ENCODE peak calls at places on chromosome 11, in six cellular contexts. V, D, B, Y, W and Q are unnamed samples.

GRCh38 chr11:12205330-12205729 is 94.9 kb downstream of the MICAL2 start:
- DNase-seq in B (no peak), W (no peak), D (no peak), V (no peak), Y (no peak), Q (no peak)

GRCh38 chr11:1869427-1870325 is 16.8 kb downstream of the LSP1 start:
- DNase-seq in V (no peak), B (no peak), W (no peak), D (no peak), Y (no peak), Q (no peak)

GRCh38 chr11:9351956-9352355 is 32.5 kb upstream of the IPO7 start:
- DNase-seq in B (no peak), V (no peak), Y (no peak), D (no peak), W (no peak), Q (no peak)

GRCh38 chr11:110818032-110818687 is 105.9 kb upstream of the ARHGAP20 start:
- DNase-seq in B (no peak), V (no peak), Y (no peak), W (no peak), D (no peak), Q (no peak)

GRCh38 chr11:64744544-64745218 is 739 bp upstream of the RASGRP2 start:
- DNase-seq in V (no peak), Y (no peak), B (no peak), W (no peak), D (no peak), Q (no peak)

GRCh38 chr11:129724866-129725265 is 90.8 kb upstream of the TMEM45B start:
- DNase-seq in W (no peak), V (no peak), B (no peak), Y (no peak), D (no peak), Q (no peak)

GRCh38 chr11:105202844-105203548 is 63.4 kb upstream of the CARD18 start:
- DNase-seq in D (no peak), W (no peak), Y (no peak), V (no peak), B (no peak), Q (no peak)

GRCh38 chr11:44847316-44847715 is 103.4 kb downstream of the TP53I11 start:
- DNase-seq in B (no peak), Y (no peak), D (no peak), W (no peak), V (no peak), Q (no peak)

GRCh38 chr11:26843539-26843938 is 121.7 kb upstream of the SLC5A12 start:
- DNase-seq in D (no peak), B (no peak), Y (no peak), V (no peak), W (no peak), Q (no peak)

GRCh38 chr11:12019867-12020416 is 11.5 kb upstream of the DKK3 start:
- DNase-seq in B (peak), Y (no peak), V (no peak), W (no peak), D (no peak), Q (no peak)

GRCh38 chr11:77669848-77670511 is 32.4 kb upstream of the CLNS1A start:
- DNase-seq in V (no peak), D (no peak), B (no peak), W (no peak), Y (no peak), Q (no peak)

GRCh38 chr11:132024587-132025295 is 654.3 kb downstream of the NTM start:
- DNase-seq in D (no peak), V (no peak), Y (no peak), W (no peak), B (no peak), Q (peak)

GRCh38 chr11:26842458-26842841 is 120.6 kb upstream of the SLC5A12 start:
- DNase-seq in B (no peak), V (no peak), D (no peak), Y (no peak), W (no peak), Q (no peak)

GRCh38 chr11:11454671-11455223 is 101.7 kb upstream of the CSNK2A3 start:
- DNase-seq in Y (no peak), W (no peak), V (no peak), D (no peak), B (no peak), Q (no peak)

GRCh38 chr11:118916842-118917388 is 8.8 kb downstream of the BCL9L start:
- DNase-seq in B (no peak), W (no peak), Y (peak), V (no peak), D (no peak), Q (no peak)

GRCh38 chr11:65156926-65157325 is 13.1 kb upstream of the SPDYC start:
- DNase-seq in V (no peak), B (no peak), D (no peak), W (no peak), Y (no peak), Q (no peak)

GRCh38 chr11:106608677-106609076 is 409.6 kb downstream of the GUCY1A2 start:
- DNase-seq in W (no peak), D (no peak), Y (no peak), B (no peak), V (no peak), Q (no peak)

GRCh38 chr11:116093481-116093880 is 589.3 kb upstream of the CADM1 start:
- DNase-seq in W (no peak), Y (no peak), B (no peak), D (no peak), V (no peak), Q (no peak)